ENCODE peak calls at places on chromosomes 6 and 20, in eight cellular contexts. One of them, this sample, is unnamed.

GRCh38 chr6:38773338-38773737 is 58.2 kb downstream of the DNAH8 start:
- DNase-seq in stomach: no peak
- DNase-seq in NCI-H524 treated with DMSO at 0.1 percent for 48 hours: no peak
- DNase-seq in H1: no peak
- DNase-seq in astrocyte of the spinal cord: no peak
- DNase-seq in epithelial cell of esophagus: peak; percentile 74
- DNase-seq in HFFc6: no peak
- DNase-seq in fibroblast of the aortic adventitia: no peak
- DNase-seq in this sample: peak; percentile 22

GRCh38 chr6:105798057-105798456 is 288.1 kb upstream of the PRDM1 start:
- DNase-seq in stomach: no peak
- DNase-seq in NCI-H524 treated with DMSO at 0.1 percent for 48 hours: no peak
- DNase-seq in H1: no peak
- DNase-seq in astrocyte of the spinal cord: no peak
- DNase-seq in epithelial cell of esophagus: no peak
- DNase-seq in HFFc6: peak; percentile 90
- DNase-seq in fibroblast of the aortic adventitia: peak; percentile 93
- DNase-seq in this sample: no peak

GRCh38 chr6:144343736-144344428 is 58.7 kb downstream of the UTRN start:
- DNase-seq in stomach: peak; percentile 57
- DNase-seq in NCI-H524 treated with DMSO at 0.1 percent for 48 hours: no peak
- DNase-seq in H1: no peak
- DNase-seq in astrocyte of the spinal cord: no peak
- DNase-seq in epithelial cell of esophagus: peak; percentile 72
- DNase-seq in HFFc6: no peak
- DNase-seq in fibroblast of the aortic adventitia: no peak
- DNase-seq in this sample: peak; percentile 64

GRCh38 chr6:13445005-13445743 is 42.2 kb downstream of the GFOD1 start:
- DNase-seq in stomach: peak; percentile 68
- DNase-seq in NCI-H524 treated with DMSO at 0.1 percent for 48 hours: peak; percentile 89
- DNase-seq in H1: no peak
- DNase-seq in astrocyte of the spinal cord: no peak
- DNase-seq in epithelial cell of esophagus: peak; percentile 89
- DNase-seq in HFFc6: no peak
- DNase-seq in fibroblast of the aortic adventitia: peak; percentile 26
- DNase-seq in this sample: peak; percentile 89

GRCh38 chr6:110063864-110064263 is 85.8 kb downstream of the GPR6 start:
- DNase-seq in stomach: no peak
- DNase-seq in NCI-H524 treated with DMSO at 0.1 percent for 48 hours: no peak
- DNase-seq in H1: no peak
- DNase-seq in astrocyte of the spinal cord: peak; percentile 39
- DNase-seq in epithelial cell of esophagus: no peak
- DNase-seq in HFFc6: no peak
- DNase-seq in fibroblast of the aortic adventitia: no peak
- DNase-seq in this sample: no peak

GRCh38 chr20:1819311-1820136 is 75.7 kb upstream of the SIRPA start:
- DNase-seq in stomach: no peak
- DNase-seq in NCI-H524 treated with DMSO at 0.1 percent for 48 hours: no peak
- DNase-seq in H1: no peak
- DNase-seq in astrocyte of the spinal cord: no peak
- DNase-seq in epithelial cell of esophagus: no peak
- DNase-seq in HFFc6: no peak
- DNase-seq in fibroblast of the aortic adventitia: no peak
- DNase-seq in this sample: peak; percentile 4

GRCh38 chr6:43989556-43990248 is 137.6 kb downstream of the MRPL14 start:
- DNase-seq in stomach: no peak
- DNase-seq in NCI-H524 treated with DMSO at 0.1 percent for 48 hours: no peak
- DNase-seq in H1: no peak
- DNase-seq in astrocyte of the spinal cord: no peak
- DNase-seq in epithelial cell of esophagus: no peak
- DNase-seq in HFFc6: no peak
- DNase-seq in fibroblast of the aortic adventitia: no peak
- DNase-seq in this sample: no peak

GRCh38 chr6:83265384-83265783 is 72.2 kb downstream of the RWDD2A start:
- DNase-seq in stomach: no peak
- DNase-seq in NCI-H524 treated with DMSO at 0.1 percent for 48 hours: no peak
- DNase-seq in H1: no peak
- DNase-seq in astrocyte of the spinal cord: peak; percentile 52
- DNase-seq in epithelial cell of esophagus: peak; percentile 52
- DNase-seq in HFFc6: peak; percentile 43
- DNase-seq in fibroblast of the aortic adventitia: peak; percentile 62
- DNase-seq in this sample: no peak

GRCh38 chr6:35089935-35090505 is 51.1 kb downstream of the TCP11 start:
- DNase-seq in stomach: peak; percentile 17
- DNase-seq in NCI-H524 treated with DMSO at 0.1 percent for 48 hours: no peak
- DNase-seq in H1: no peak
- DNase-seq in astrocyte of the spinal cord: peak; percentile 91
- DNase-seq in epithelial cell of esophagus: peak; percentile 20
- DNase-seq in HFFc6: peak; percentile 69
- DNase-seq in fibroblast of the aortic adventitia: peak; percentile 53
- DNase-seq in this sample: no peak

GRCh38 chr20:46965477-46965876 is 70.8 kb downstream of the EYA2 start:
- DNase-seq in stomach: peak; percentile 84
- DNase-seq in NCI-H524 treated with DMSO at 0.1 percent for 48 hours: no peak
- DNase-seq in H1: no peak
- DNase-seq in astrocyte of the spinal cord: no peak
- DNase-seq in epithelial cell of esophagus: peak; percentile 58
- DNase-seq in HFFc6: no peak
- DNase-seq in fibroblast of the aortic adventitia: no peak
- DNase-seq in this sample: no peak

GRCh38 chr6:123520208-123520607 is 116.5 kb downstream of the TRDN start:
- DNase-seq in stomach: no peak
- DNase-seq in NCI-H524 treated with DMSO at 0.1 percent for 48 hours: no peak
- DNase-seq in H1: no peak
- DNase-seq in astrocyte of the spinal cord: no peak
- DNase-seq in epithelial cell of esophagus: no peak
- DNase-seq in HFFc6: no peak
- DNase-seq in fibroblast of the aortic adventitia: peak; percentile 75
- DNase-seq in this sample: no peak

GRCh38 chr6:158283304-158284005 is 28.8 kb upstream of the TULP4 start:
- DNase-seq in stomach: no peak
- DNase-seq in NCI-H524 treated with DMSO at 0.1 percent for 48 hours: no peak
- DNase-seq in H1: peak; percentile 23
- DNase-seq in astrocyte of the spinal cord: peak; percentile 81
- DNase-seq in epithelial cell of esophagus: peak; percentile 30
- DNase-seq in HFFc6: peak; percentile 28
- DNase-seq in fibroblast of the aortic adventitia: peak; percentile 22
- DNase-seq in this sample: no peak

GRCh38 chr6:46983007-46983411 is 59.1 kb downstream of the ADGRF1 start:
- DNase-seq in stomach: no peak
- DNase-seq in NCI-H524 treated with DMSO at 0.1 percent for 48 hours: no peak
- DNase-seq in H1: no peak
- DNase-seq in astrocyte of the spinal cord: peak; percentile 30
- DNase-seq in epithelial cell of esophagus: peak; percentile 65
- DNase-seq in HFFc6: peak; percentile 83
- DNase-seq in fibroblast of the aortic adventitia: no peak
- DNase-seq in this sample: no peak

GRCh38 chr6:154239392-154239791 is 117.2 kb downstream of the IPCEF1 start:
- DNase-seq in stomach: no peak
- DNase-seq in NCI-H524 treated with DMSO at 0.1 percent for 48 hours: no peak
- DNase-seq in H1: no peak
- DNase-seq in astrocyte of the spinal cord: no peak
- DNase-seq in epithelial cell of esophagus: peak; percentile 93
- DNase-seq in HFFc6: no peak
- DNase-seq in fibroblast of the aortic adventitia: no peak
- DNase-seq in this sample: no peak

GRCh38 chr6:28789553-28790083 is 134.2 kb downstream of the TRIM27 start:
- DNase-seq in stomach: no peak
- DNase-seq in NCI-H524 treated with DMSO at 0.1 percent for 48 hours: no peak
- DNase-seq in H1: no peak
- DNase-seq in astrocyte of the spinal cord: peak; percentile 67
- DNase-seq in epithelial cell of esophagus: peak; percentile 64
- DNase-seq in HFFc6: peak; percentile 75
- DNase-seq in fibroblast of the aortic adventitia: peak; percentile 74
- DNase-seq in this sample: no peak

GRCh38 chr6:136365781-136366354 is 76.2 kb upstream of the BCLAF1 start:
- DNase-seq in stomach: peak; percentile 34
- DNase-seq in NCI-H524 treated with DMSO at 0.1 percent for 48 hours: no peak
- DNase-seq in H1: no peak
- DNase-seq in astrocyte of the spinal cord: no peak
- DNase-seq in epithelial cell of esophagus: peak; percentile 1
- DNase-seq in HFFc6: no peak
- DNase-seq in fibroblast of the aortic adventitia: no peak
- DNase-seq in this sample: peak; percentile 54

GRCh38 chr20:3233991-3234498 is 4.9 kb downstream of the SLC4A11 start:
- DNase-seq in stomach: no peak
- DNase-seq in NCI-H524 treated with DMSO at 0.1 percent for 48 hours: no peak
- DNase-seq in H1: no peak
- DNase-seq in astrocyte of the spinal cord: no peak
- DNase-seq in epithelial cell of esophagus: no peak
- DNase-seq in HFFc6: no peak
- DNase-seq in fibroblast of the aortic adventitia: no peak
- DNase-seq in this sample: no peak

GRCh38 chr20:49278817-49279676 is 1.2 kb upstream of the ZNFX1 start:
- DNase-seq in stomach: no peak
- DNase-seq in NCI-H524 treated with DMSO at 0.1 percent for 48 hours: no peak
- DNase-seq in H1: no peak
- DNase-seq in astrocyte of the spinal cord: no peak
- DNase-seq in epithelial cell of esophagus: no peak
- DNase-seq in HFFc6: no peak
- DNase-seq in fibroblast of the aortic adventitia: no peak
- DNase-seq in this sample: peak; percentile 27